ENCODE peak calls at places on chromosome 19, in four cellular contexts. Q is CD4-positive, alpha-beta memory T cell; C is cardiac fibroblast; O is activated CD8-positive, alpha-beta T cell treated with anti-CD3 and anti-CD28 coated beads for 36 hours. E is an unnamed sample.

GRCh38 chr19:49442793-49443365 is 1.6 kb upstream of the SLC17A7 start:
- DNase-seq in C (peak; percentile 93), Q (no peak), O (peak; percentile 75), E (peak; percentile 94)

GRCh38 chr19:38266981-38267597 is 2.7 kb downstream of the SPINT2 start:
- DNase-seq in O (no peak), Q (no peak), C (peak; percentile 56), E (peak; percentile 86)

GRCh38 chr19:42199440-42200115 is 17.9 kb downstream of the DEDD2 start:
- DNase-seq in O (peak; percentile 84), Q (peak; percentile 67), C (no peak), E (peak; percentile 32)

GRCh38 chr19:29806098-29806866 is 5.5 kb upstream of the CCNE1 start:
- DNase-seq in O (peak; percentile 11), C (peak; percentile 80), Q (no peak), E (no peak)

GRCh38 chr19:21482863-21483276 is 22.5 kb upstream of the ZNF429 start:
- DNase-seq in C (peak; percentile 48), Q (peak; percentile 66), O (peak; percentile 72), E (peak; percentile 3)

GRCh38 chr19:41248895-41249294 is 15.3 kb upstream of the HNRNPUL1 start:
- DNase-seq in O (no peak), C (no peak), Q (no peak), E (no peak)

GRCh38 chr19:15623711-15624318 is 8.8 kb downstream of the CYP4F8 start:
- DNase-seq in C (no peak), Q (peak; percentile 10), O (peak; percentile 13), E (no peak)

GRCh38 chr19:7831452-7831851 is 1.4 kb downstream of the EVI5L start:
- DNase-seq in O (no peak), C (peak; percentile 70), Q (no peak), E (no peak)

GRCh38 chr19:12555456-12555930 is 4.2 kb upstream of the ZNF564 start:
- DNase-seq in O (no peak), C (no peak), Q (no peak), E (no peak)

GRCh38 chr19:17333611-17334413 is 843 bp downstream of the ANO8 start:
- DNase-seq in C (peak; percentile 70), Q (peak; percentile 69), O (peak; percentile 93), E (peak; percentile 54)

GRCh38 chr19:15255359-15255990 is 23.2 kb upstream of the EPHX3 start:
- DNase-seq in Q (no peak), C (no peak), O (no peak), E (no peak)

GRCh38 chr19:46850228-46851203 is at the start of gene AP2S1:
- DNase-seq in C (peak; percentile 100), Q (peak; percentile 97), O (peak; percentile 96), E (peak; percentile 99)

GRCh38 chr19:41714598-41714997 is 6.2 kb downstream of the CEACAM5 start:
- DNase-seq in C (no peak), Q (no peak), O (no peak), E (no peak)

E was measured in small intestine.